ENCODE peak calls at places on chromosomes 11 and 22, in four cellular contexts. One of them, this sample, is unnamed.

GRCh38 chr22:29268511-29269229 is 602 bp downstream of the EWSR1 start:
- DNase-seq in fibroblast of mammary gland: peak; percentile 65
- DNase-seq in foreskin fibroblast: peak; percentile 84
- DNase-seq in psoas muscle: peak; percentile 89
- DNase-seq in this sample: peak; percentile 65

GRCh38 chr22:50547231-50547851 is 1.6 kb downstream of the KLHDC7B start:
- DNase-seq in foreskin fibroblast: no peak
- DNase-seq in psoas muscle: peak; percentile 49
- DNase-seq in fibroblast of mammary gland: no peak
- DNase-seq in this sample: no peak

GRCh38 chr22:25368271-25368670 is 148.8 kb downstream of the CRYBB2 start:
- DNase-seq in foreskin fibroblast: peak; percentile 93
- DNase-seq in fibroblast of mammary gland: peak; percentile 83
- DNase-seq in psoas muscle: peak; percentile 53
- DNase-seq in this sample: peak; percentile 63

GRCh38 chr11:68362801-68363379 is 50.5 kb downstream of the LRP5 start:
- DNase-seq in foreskin fibroblast: no peak
- DNase-seq in psoas muscle: no peak
- DNase-seq in fibroblast of mammary gland: no peak
- DNase-seq in this sample: no peak

GRCh38 chr11:71170619-71171018 is 81.8 kb downstream of the SHANK2 start:
- DNase-seq in psoas muscle: no peak
- DNase-seq in fibroblast of mammary gland: no peak
- DNase-seq in foreskin fibroblast: no peak
- DNase-seq in this sample: no peak

GRCh38 chr11:78039919-78040671 is 17.0 kb upstream of the KCTD14 start:
- DNase-seq in psoas muscle: peak; percentile 79
- DNase-seq in fibroblast of mammary gland: peak; percentile 85
- DNase-seq in foreskin fibroblast: peak; percentile 96
- DNase-seq in this sample: peak; percentile 93

GRCh38 chr11:120539681-120540369 is 28.3 kb downstream of the GRIK4 start:
- DNase-seq in psoas muscle: no peak
- DNase-seq in foreskin fibroblast: no peak
- DNase-seq in fibroblast of mammary gland: peak; percentile 33
- DNase-seq in this sample: peak; percentile 31

GRCh38 chr11:109421981-109422590 is at the start of gene C11orf87:
- DNase-seq in fibroblast of mammary gland: no peak
- DNase-seq in psoas muscle: no peak
- DNase-seq in foreskin fibroblast: peak; percentile 30
- DNase-seq in this sample: no peak

GRCh38 chr11:63622318-63622717 is 8.1 kb upstream of the PLAAT3 start:
- DNase-seq in psoas muscle: no peak
- DNase-seq in foreskin fibroblast: no peak
- DNase-seq in fibroblast of mammary gland: no peak
- DNase-seq in this sample: no peak

GRCh38 chr11:66327171-66328035 is 8.8 kb downstream of the RIN1 start:
- DNase-seq in fibroblast of mammary gland: peak; percentile 67
- DNase-seq in foreskin fibroblast: peak; percentile 90
- DNase-seq in psoas muscle: peak; percentile 71
- DNase-seq in this sample: peak; percentile 81

GRCh38 chr22:50136431-50137047 is 34.0 kb upstream of the PANX2 start:
- DNase-seq in psoas muscle: no peak
- DNase-seq in fibroblast of mammary gland: no peak
- DNase-seq in foreskin fibroblast: peak; percentile 27
- DNase-seq in this sample: no peak

GRCh38 chr11:8138526-8138925 is 30.3 kb downstream of the RIC3 start:
- DNase-seq in psoas muscle: no peak
- DNase-seq in fibroblast of mammary gland: no peak
- DNase-seq in foreskin fibroblast: no peak
- DNase-seq in this sample: no peak
- H3K4me3 ChIP-seq in psoas muscle: no peak overlapping the region
- H3K4me3 ChIP-seq in fibroblast of mammary gland: no peak overlapping the region
- H3K4me3 ChIP-seq in foreskin fibroblast: no peak overlapping the region
- H3K4me3 ChIP-seq in this sample: no peak overlapping the region

GRCh38 chr11:62552931-62553838 is 6.6 kb upstream of the AHNAK start:
- DNase-seq in psoas muscle: peak; percentile 94
- DNase-seq in foreskin fibroblast: peak; percentile 98
- DNase-seq in fibroblast of mammary gland: peak; percentile 97
- DNase-seq in this sample: peak; percentile 98

GRCh38 chr11:62553839-62554361 is 7.3 kb upstream of the AHNAK start:
- DNase-seq in foreskin fibroblast: peak; percentile 96
- DNase-seq in psoas muscle: peak; percentile 86
- DNase-seq in fibroblast of mammary gland: peak; percentile 96
- DNase-seq in this sample: no peak

GRCh38 chr11:62556102-62556871 is 9.7 kb upstream of the AHNAK start:
- DNase-seq in psoas muscle: peak; percentile 96
- DNase-seq in foreskin fibroblast: peak; percentile 100
- DNase-seq in fibroblast of mammary gland: peak; percentile 99
- DNase-seq in this sample: peak; percentile 96

GRCh38 chr11:62555464-62556092 is 9.0 kb upstream of the AHNAK start:
- DNase-seq in fibroblast of mammary gland: peak; percentile 67
- DNase-seq in foreskin fibroblast: peak; percentile 57
- DNase-seq in psoas muscle: peak; percentile 61
- DNase-seq in this sample: peak; percentile 47

DNA sequence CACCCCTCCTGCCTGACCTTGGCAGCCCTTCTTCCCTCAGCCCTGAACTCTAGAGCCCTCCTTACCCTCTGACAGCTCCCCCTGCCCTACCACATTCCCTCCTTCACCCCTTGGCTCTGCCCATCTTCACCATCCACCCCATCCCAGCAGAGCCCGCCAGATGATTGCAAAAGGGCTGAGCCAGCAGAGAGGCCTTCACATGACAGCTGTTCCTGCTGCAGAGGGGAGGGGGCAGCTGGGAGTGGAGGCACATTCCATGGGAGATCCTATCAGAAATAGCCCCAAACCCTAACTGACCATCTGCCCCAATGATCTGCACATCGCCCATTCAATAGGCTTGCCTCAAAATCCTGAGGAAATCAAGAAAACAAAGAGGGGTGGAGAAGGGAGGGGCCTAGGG is 7.8 kb upstream of the AHNAK start:
- DNase-seq in psoas muscle: peak; percentile 83
- DNase-seq in foreskin fibroblast: peak; percentile 53
- DNase-seq in fibroblast of mammary gland: no peak
- DNase-seq in this sample: no peak
- H3K4me3 ChIP-seq in psoas muscle: peak overlapping the region; percentile 41
- H3K4me3 ChIP-seq in foreskin fibroblast: peak overlapping the region; percentile 1
- H3K4me3 ChIP-seq in fibroblast of mammary gland: peak overlapping the region; percentile 14
- H3K4me3 ChIP-seq in this sample: peak overlapping the region; percentile 15

GRCh38 chr11:76671236-76671590 is 666 bp upstream of the LRRC32 start:
- DNase-seq in fibroblast of mammary gland: no peak
- DNase-seq in foreskin fibroblast: no peak
- DNase-seq in psoas muscle: no peak
- DNase-seq in this sample: no peak
- H3K4me3 ChIP-seq in fibroblast of mammary gland: peak overlapping the region; percentile 42
- H3K4me3 ChIP-seq in foreskin fibroblast: no peak overlapping the region
- H3K4me3 ChIP-seq in psoas muscle: peak overlapping the region; percentile 66
- H3K4me3 ChIP-seq in this sample: peak overlapping the region; percentile 60

DNA sequence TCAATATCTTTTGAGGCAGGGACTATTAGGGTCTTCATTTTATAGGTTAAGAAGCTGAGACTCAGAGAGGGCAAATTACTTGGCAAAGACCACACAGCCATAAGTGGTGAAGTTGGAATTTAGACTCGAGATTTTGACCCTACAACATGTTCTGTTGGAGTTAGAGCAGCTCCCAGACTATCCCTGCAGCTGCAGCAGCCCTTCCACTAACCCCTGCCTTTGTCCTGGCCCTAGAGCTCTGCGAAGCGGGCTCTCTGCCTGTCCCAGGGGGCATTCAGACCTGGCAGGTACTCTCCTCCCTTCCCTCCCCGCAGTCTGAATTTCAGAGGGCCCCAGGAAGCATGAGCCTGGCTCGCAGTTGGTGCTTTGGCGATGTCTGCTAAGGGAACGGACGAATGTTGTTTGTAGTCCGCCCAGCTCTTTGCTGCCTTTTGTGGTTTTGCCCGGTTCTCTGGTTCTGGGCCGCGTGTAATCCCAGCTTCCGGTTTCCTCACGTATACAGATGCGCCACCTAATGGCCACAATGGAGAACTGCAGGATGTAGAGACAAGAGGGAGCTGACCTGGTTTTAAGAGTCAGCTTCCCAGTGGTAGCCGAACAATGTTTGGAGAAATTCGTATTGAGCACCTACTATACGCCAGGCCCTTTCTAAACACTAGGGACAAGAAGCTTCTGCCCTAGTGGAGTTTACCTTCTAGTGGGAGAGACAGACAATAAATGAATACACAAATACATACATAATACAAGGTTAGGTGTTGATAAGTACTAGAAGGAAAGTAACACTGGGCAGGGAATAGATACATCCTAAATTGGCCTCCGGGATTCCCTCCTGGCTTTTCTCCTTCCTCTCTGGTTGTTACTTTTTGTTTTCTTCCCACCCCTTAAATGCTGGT is 125.2 kb downstream of the ST3GAL4 start:
- DNase-seq in psoas muscle: peak; percentile 86
- DNase-seq in fibroblast of mammary gland: peak; percentile 84
- DNase-seq in foreskin fibroblast: peak; percentile 93
- DNase-seq in this sample: peak; percentile 93
- H3K4me3 ChIP-seq in psoas muscle: peak overlapping the region; percentile 31
- H3K4me3 ChIP-seq in fibroblast of mammary gland: peak overlapping the region; percentile 16
- H3K4me3 ChIP-seq in foreskin fibroblast: no peak overlapping the region
- H3K4me3 ChIP-seq in this sample: peak overlapping the region; percentile 16

GRCh38 chr11:115201121-115201792 is 303.0 kb downstream of the CADM1 start:
- DNase-seq in fibroblast of mammary gland: peak; percentile 0
- DNase-seq in foreskin fibroblast: peak; percentile 45
- DNase-seq in psoas muscle: no peak
- DNase-seq in this sample: no peak

GRCh38 chr11:115197031-115197430 is 307.2 kb downstream of the CADM1 start:
- DNase-seq in psoas muscle: no peak
- DNase-seq in foreskin fibroblast: no peak
- DNase-seq in fibroblast of mammary gland: no peak
- DNase-seq in this sample: no peak

GRCh38 chr11:115198301-115198700 is 305.9 kb downstream of the CADM1 start:
- DNase-seq in fibroblast of mammary gland: no peak
- DNase-seq in psoas muscle: no peak
- DNase-seq in foreskin fibroblast: no peak
- DNase-seq in this sample: no peak

GRCh38 chr11:115197433-115197832 is 306.8 kb downstream of the CADM1 start:
- DNase-seq in foreskin fibroblast: no peak
- DNase-seq in psoas muscle: no peak
- DNase-seq in fibroblast of mammary gland: no peak
- DNase-seq in this sample: no peak

GRCh38 chr11:115199501-115199900 is 304.7 kb downstream of the CADM1 start:
- DNase-seq in foreskin fibroblast: peak; percentile 23
- DNase-seq in fibroblast of mammary gland: no peak
- DNase-seq in psoas muscle: no peak
- DNase-seq in this sample: no peak
- H3K4me3 ChIP-seq in foreskin fibroblast: no peak overlapping the region
- H3K4me3 ChIP-seq in fibroblast of mammary gland: no peak overlapping the region
- H3K4me3 ChIP-seq in psoas muscle: no peak overlapping the region
- H3K4me3 ChIP-seq in this sample: no peak overlapping the region

GRCh38 chr22:36874731-36875130 is 13.9 kb downstream of the NCF4 start:
- DNase-seq in fibroblast of mammary gland: no peak
- DNase-seq in foreskin fibroblast: no peak
- DNase-seq in psoas muscle: no peak
- DNase-seq in this sample: no peak
- H3K4me3 ChIP-seq in fibroblast of mammary gland: no peak overlapping the region
- H3K4me3 ChIP-seq in foreskin fibroblast: no peak overlapping the region
- H3K4me3 ChIP-seq in psoas muscle: no peak overlapping the region
- H3K4me3 ChIP-seq in this sample: no peak overlapping the region

GRCh38 chr11:64892838-64893193 is 14.4 kb upstream of the EHD1 start:
- DNase-seq in fibroblast of mammary gland: no peak
- DNase-seq in foreskin fibroblast: no peak
- DNase-seq in psoas muscle: no peak
- DNase-seq in this sample: no peak

GRCh38 chr11:64892411-64892831 is 14.0 kb upstream of the EHD1 start:
- DNase-seq in fibroblast of mammary gland: no peak
- DNase-seq in psoas muscle: no peak
- DNase-seq in foreskin fibroblast: no peak
- DNase-seq in this sample: no peak

GRCh38 chr11:64893194-64894069 is 15.0 kb upstream of the EHD1 start:
- DNase-seq in fibroblast of mammary gland: no peak
- DNase-seq in foreskin fibroblast: no peak
- DNase-seq in psoas muscle: no peak
- DNase-seq in this sample: no peak

GRCh38 chr11:64891215-64891848 is 12.9 kb upstream of the EHD1 start:
- DNase-seq in psoas muscle: no peak
- DNase-seq in fibroblast of mammary gland: no peak
- DNase-seq in foreskin fibroblast: no peak
- DNase-seq in this sample: no peak

DNA sequence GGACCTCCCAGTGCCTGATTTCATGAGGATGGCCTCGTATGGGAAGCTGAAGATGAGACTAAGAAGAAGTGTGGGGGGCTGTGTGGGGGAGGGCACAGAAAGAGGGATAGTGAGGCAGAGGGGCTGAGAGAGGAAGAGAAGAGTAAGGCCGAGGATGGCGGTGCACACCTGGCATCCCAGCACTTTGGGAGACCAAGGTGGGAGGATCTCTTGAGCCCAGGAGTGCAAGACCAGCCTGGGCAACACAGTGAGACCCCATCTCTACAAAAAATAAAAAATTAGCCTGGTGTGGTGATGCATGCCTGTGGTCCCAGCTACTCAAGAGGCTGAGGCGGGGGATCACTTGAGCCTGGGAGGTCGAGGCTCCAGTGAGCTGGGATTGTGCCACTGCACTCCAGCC is 13.5 kb upstream of the EHD1 start:
- DNase-seq in psoas muscle: no peak
- DNase-seq in foreskin fibroblast: no peak
- DNase-seq in fibroblast of mammary gland: no peak
- DNase-seq in this sample: no peak
- H3K4me3 ChIP-seq in psoas muscle: no peak overlapping the region
- H3K4me3 ChIP-seq in foreskin fibroblast: no peak overlapping the region
- H3K4me3 ChIP-seq in fibroblast of mammary gland: no peak overlapping the region
- H3K4me3 ChIP-seq in this sample: no peak overlapping the region

GRCh38 chr11:12009617-12010321 is 1.3 kb upstream of the DKK3 start:
- DNase-seq in foreskin fibroblast: no peak
- DNase-seq in fibroblast of mammary gland: no peak
- DNase-seq in psoas muscle: no peak
- DNase-seq in this sample: no peak
- H3K4me3 ChIP-seq in foreskin fibroblast: peak overlapping the region; percentile 53
- H3K4me3 ChIP-seq in fibroblast of mammary gland: peak overlapping the region; percentile 27
- H3K4me3 ChIP-seq in psoas muscle: peak overlapping the region; percentile 61
- H3K4me3 ChIP-seq in this sample: peak overlapping the region; percentile 28

This sample was measured in cardiac fibroblast.